ENCODE peak calls at places on chromosomes 5 and 9, in eight cellular contexts. G is mesenchymal stem cell; J is activated T-cell treated with anti-CD3 and anti-CD28 coated beads for 48 hours; U is anterior cingulate cortex; Y is activated CD8-positive, alpha-beta memory T cell treated with anti-CD3 and anti-CD28 coated beads for 48 hours; Z is activated CD4-positive, alpha-beta T cell treated with anti-CD3 and anti-CD28 coated beads, Interleukin-2, amount 10 ng/mL, durations not matched to agents 7 days and 5 days; E is fibroblast of gingiva; I is GM20000. K is an unnamed sample.

GRCh38 chr5:158013939-158014338 is 155.0 kb upstream of the CLINT1 start:
- DNase-seq in G (no peak), J (no peak), U (no peak), Y (no peak), Z (no peak), E (peak; percentile 61), I (peak; percentile 49), K (peak; percentile 63)

GRCh38 chr5:10364186-10364689 is 10.7 kb downstream of the MARCHF6 start:
- DNase-seq in G (no peak), J (no peak), U (no peak), Y (no peak), Z (no peak), E (no peak), I (no peak), K (no peak)

GRCh38 chr9:130766904-130767262 is 68.2 kb upstream of the ABL1 start:
- DNase-seq in G (no peak), J (no peak), U (no peak), Y (no peak), Z (no peak), E (no peak), I (no peak), K (no peak)

GRCh38 chr9:23375511-23375910 is 450.5 kb downstream of the ELAVL2 start:
- DNase-seq in G (no peak), J (no peak), U (no peak), Y (no peak), Z (no peak), E (no peak), I (no peak), K (no peak)

GRCh38 chr9:113454914-113455761 is 8.4 kb upstream of the RGS3 start:
- DNase-seq in G (peak; percentile 87), J (no peak), U (no peak), Y (no peak), Z (no peak), E (peak; percentile 83), I (peak; percentile 39), K (peak; percentile 60)

GRCh38 chr5:96247097-96247675 is 185.9 kb downstream of the PCSK1 start:
- DNase-seq in G (peak; percentile 65), J (no peak), U (no peak), Y (no peak), Z (no peak), E (peak; percentile 93), I (no peak), K (peak; percentile 5)

GRCh38 chr9:128683340-128684064 is 5.5 kb upstream of the SET start:
- DNase-seq in G (peak; percentile 51), J (no peak), U (no peak), Y (no peak), Z (peak; percentile 34), E (peak; percentile 76), I (peak; percentile 46), K (no peak)

GRCh38 chr5:77518304-77518703 is 26.2 kb upstream of the WDR41 start:
- DNase-seq in G (peak; percentile 2), J (no peak), U (no peak), Y (no peak), Z (no peak), E (no peak), I (no peak), K (no peak)

GRCh38 chr5:74382115-74382514 is 258.4 kb downstream of the ENC1 start:
- DNase-seq in G (no peak), J (no peak), U (no peak), Y (no peak), Z (no peak), E (no peak), I (no peak), K (no peak)

GRCh38 chr5:132754947-132755346 is 7.7 kb downstream of the CCNI2 start:
- DNase-seq in G (peak; percentile 37), J (no peak), U (no peak), Y (no peak), Z (no peak), E (peak; percentile 29), I (no peak), K (no peak)

GRCh38 chr9:137295313-137296213 is 6.5 kb downstream of the NRARP start:
- DNase-seq in G (no peak), J (peak; percentile 62), U (no peak), Y (no peak), Z (peak; percentile 36), E (no peak), I (peak; percentile 95), K (no peak)

GRCh38 chr5:87722286-87722685 is 309.6 kb upstream of the CCNH start:
- DNase-seq in G (no peak), J (no peak), U (no peak), Y (no peak), Z (no peak), E (no peak), I (no peak), K (no peak)

GRCh38 chr5:154526231-154527226 is 48.5 kb upstream of the HAND1 start:
- DNase-seq in G (no peak), J (no peak), U (no peak), Y (no peak), Z (no peak), E (no peak), I (no peak), K (no peak)

GRCh38 chr5:58042933-58043606 is 416.8 kb downstream of the PLK2 start:
- DNase-seq in G (peak; percentile 18), J (no peak), U (no peak), Y (no peak), Z (no peak), E (no peak), I (no peak), K (no peak)

GRCh38 chr5:23024470-23024869 is 171.3 kb upstream of the CDH12 start:
- DNase-seq in G (no peak), J (no peak), U (no peak), Y (no peak), Z (no peak), E (no peak), I (no peak), K (no peak)

GRCh38 chr5:68224561-68225187 is 9.1 kb downstream of the PIK3R1 start:
- DNase-seq in G (no peak), J (no peak), U (no peak), Y (no peak), Z (no peak), E (peak; percentile 65), I (no peak), K (peak; percentile 33)

GRCh38 chr5:141989720-141990119 is 20.8 kb downstream of the RNF14 start:
- DNase-seq in G (no peak), J (no peak), U (no peak), Y (no peak), Z (no peak), E (no peak), I (no peak), K (no peak)

GRCh38 chr9:97243606-97244005 is 63.9 kb upstream of the CCDC180 start:
- DNase-seq in G (no peak), J (no peak), U (no peak), Y (no peak), Z (no peak), E (no peak), I (no peak), K (no peak)

GRCh38 chr5:67375606-67376005 is 179.0 kb upstream of the CD180 start:
- DNase-seq in G (no peak), J (no peak), U (no peak), Y (no peak), Z (no peak), E (no peak), I (no peak), K (no peak)

GRCh38 chr5:145752534-145752933 is 82.6 kb downstream of the PRELID2 start:
- DNase-seq in G (no peak), J (no peak), U (no peak), Y (no peak), Z (no peak), E (no peak), I (no peak), K (no peak)

GRCh38 chr9:128940946-128941755 is 6.3 kb downstream of the DOLK start:
- DNase-seq in G (no peak), J (no peak), U (no peak), Y (no peak), Z (no peak), E (no peak), I (no peak), K (no peak)

GRCh38 chr9:121199921-121200320 is 1.7 kb downstream of the RAB14 start:
- DNase-seq in G (peak; percentile 28), J (no peak), U (no peak), Y (no peak), Z (no peak), E (no peak), I (no peak), K (no peak)

GRCh38 chr5:134100283-134101011 is 14.0 kb upstream of the TCF7 start:
- DNase-seq in G (peak; percentile 84), J (peak; percentile 71), U (no peak), Y (peak; percentile 63), Z (peak; percentile 84), E (no peak), I (peak; percentile 86), K (peak; percentile 22)

GRCh38 chr5:178424141-178424855 is 165.9 kb downstream of the COL23A1 start:
- DNase-seq in G (no peak), J (no peak), U (no peak), Y (no peak), Z (no peak), E (no peak), I (no peak), K (no peak)

GRCh38 chr5:107213025-107213424 is 457.7 kb downstream of the EFNA5 start:
- DNase-seq in G (no peak), J (no peak), U (no peak), Y (no peak), Z (no peak), E (no peak), I (no peak), K (no peak)

GRCh38 chr5:95130951-95131350 is 153.9 kb downstream of the MCTP1 start:
- DNase-seq in G (peak; percentile 12), J (no peak), U (no peak), Y (no peak), Z (no peak), E (no peak), I (no peak), K (no peak)

GRCh38 chr5:72248352-72249032 is 71.5 kb downstream of the MRPS27 start:
- DNase-seq in G (peak; percentile 86), J (no peak), U (no peak), Y (no peak), Z (no peak), E (peak; percentile 85), I (no peak), K (peak; percentile 72)

GRCh38 chr5:107814183-107814582 is 143.4 kb upstream of the EFNA5 start:
- DNase-seq in G (no peak), J (no peak), U (no peak), Y (no peak), Z (no peak), E (no peak), I (no peak), K (no peak)

GRCh38 chr5:138832218-138832617 is 42.9 kb downstream of the LRRTM2 start:
- DNase-seq in G (peak; percentile 40), J (no peak), U (no peak), Y (no peak), Z (no peak), E (no peak), I (no peak), K (no peak)